ENCODE peak calls at places on chromosomes 7 and 10, in eight cellular contexts. X is endothelial cell of umbilical vein, C is K562, H is mammary epithelial cell, S is GM23248, Q is neural progenitor cell, K is fibroblast of lung, W is IMR-90. F is an unnamed sample.

GRCh38 chr7:125670926-125671572 is 741.4 kb upstream of the POT1 start:
- DNase-seq in H (peak), W (no peak), K (peak), S (peak), Q (peak), X (peak), C (peak), F (peak)

GRCh38 chr10:75708060-75708459 is 276.6 kb downstream of the LRMDA start:
- DNase-seq in W (no peak), Q (no peak), C (no peak), X (no peak), H (no peak), K (no peak), S (no peak), F (no peak)

GRCh38 chr10:127398140-127398966 is 150.8 kb upstream of the NPS start:
- DNase-seq in W (peak), H (peak), K (no peak), X (peak), C (no peak), S (peak), Q (peak), F (peak)

GRCh38 chr7:192035-192649 is at the start of gene FAM20C:
- DNase-seq in C (peak), H (peak), S (peak), K (peak), X (peak), Q (peak), W (peak), F (peak)

GRCh38 chr10:42952931-42953683 is 123.8 kb upstream of the RET start:
- DNase-seq in H (no peak), Q (no peak), S (no peak), W (no peak), X (no peak), K (no peak), C (no peak), F (no peak)

GRCh38 chr10:1420663-1421362 is 316.5 kb downstream of the ADARB2 start:
- DNase-seq in C (peak), H (peak), S (peak), K (peak), Q (peak), W (no peak), X (no peak), F (peak)

GRCh38 chr7:100673942-100674431 is 447 bp downstream of the GNB2 start:
- DNase-seq in C (peak), S (peak), W (no peak), X (no peak), Q (no peak), H (peak), K (peak), F (no peak)

GRCh38 chr7:7562736-7563135 is 3.9 kb upstream of the MIOS start:
- DNase-seq in S (peak), C (no peak), W (no peak), Q (no peak), X (no peak), K (peak), H (no peak), F (no peak)

GRCh38 chr10:593901-594457 is 95.5 kb downstream of the DIP2C start:
- DNase-seq in X (no peak), K (peak), C (no peak), S (no peak), H (no peak), W (peak), Q (no peak), F (no peak)

GRCh38 chr7:101232141-101232821 is 5.3 kb downstream of the CLDN15 start:
- DNase-seq in H (peak), W (no peak), K (no peak), C (peak), X (peak), S (no peak), Q (peak), F (no peak)

GRCh38 chr10:76091821-76092394 is 660.5 kb downstream of the LRMDA start:
- DNase-seq in W (no peak), Q (no peak), X (no peak), S (no peak), H (no peak), K (no peak), C (no peak), F (no peak)

GRCh38 chr7:132608523-132608922 is 32.3 kb upstream of the PLXNA4 start:
- DNase-seq in X (no peak), S (no peak), Q (no peak), C (no peak), H (no peak), K (no peak), W (no peak), F (no peak)

GRCh38 chr10:112039823-112040222 is 143.7 kb downstream of the GPAM start:
- DNase-seq in K (no peak), H (no peak), C (no peak), X (no peak), S (no peak), W (no peak), Q (no peak), F (no peak)

GRCh38 chr7:68862736-68863135 is 735.5 kb upstream of the AUTS2 start:
- DNase-seq in C (no peak), Q (no peak), W (no peak), X (no peak), H (no peak), S (no peak), K (no peak), F (no peak)

GRCh38 chr7:36132025-36132424 is 21.0 kb upstream of the EEPD1 start:
- DNase-seq in W (no peak), S (no peak), H (no peak), Q (no peak), K (no peak), C (no peak), X (no peak), F (no peak)

GRCh38 chr10:89100680-89101079 is 106.4 kb downstream of the CH25H start:
- DNase-seq in K (peak), H (no peak), X (no peak), C (no peak), W (peak), S (peak), Q (no peak), F (no peak)

GRCh38 chr7:92255308-92255707 is 9.5 kb downstream of the ANKIB1 start:
- DNase-seq in H (peak), X (no peak), S (peak), Q (no peak), C (no peak), K (peak), W (peak), F (no peak)

GRCh38 chr7:75969704-75970498 is 24.5 kb downstream of the TMEM120A start:
- DNase-seq in Q (no peak), H (no peak), S (no peak), C (no peak), X (no peak), W (no peak), K (no peak), F (no peak)

GRCh38 chr7:12031638-12032037 is 179.5 kb upstream of the TMEM106B start:
- DNase-seq in X (peak), S (peak), K (peak), Q (no peak), W (peak), C (no peak), H (peak), F (no peak)

GRCh38 chr7:127937066-127937680 is 94.1 kb downstream of the LRRC4 start:
- DNase-seq in W (no peak), K (no peak), S (no peak), C (no peak), X (no peak), Q (no peak), H (no peak), F (no peak)

GRCh38 chr7:80128918-80129317 is 5.7 kb upstream of the GNAI1 start:
- DNase-seq in C (no peak), S (no peak), K (no peak), H (no peak), X (no peak), W (no peak), Q (no peak), F (no peak)

GRCh38 chr10:86592413-86592812 is 61.9 kb upstream of the OPN4 start:
- DNase-seq in S (no peak), Q (peak), C (no peak), H (peak), K (no peak), X (no peak), W (no peak), F (no peak)

GRCh38 chr7:130595986-130596385 is 72.6 kb downstream of the COPG2 start:
- DNase-seq in H (no peak), C (no peak), K (no peak), S (peak), Q (no peak), X (no peak), W (peak), F (no peak)

GRCh38 chr7:2029211-2029905 is 203.4 kb downstream of the MAD1L1 start:
- DNase-seq in H (no peak), S (no peak), X (no peak), C (no peak), K (no peak), Q (no peak), W (no peak), F (no peak)

GRCh38 chr7:104979167-104979841 is 34.7 kb upstream of the KMT2E start:
- DNase-seq in Q (peak), H (peak), K (peak), X (no peak), S (peak), C (no peak), W (peak), F (peak)

GRCh38 chr7:31028417-31028988 is 23.6 kb upstream of the ADCYAP1R1 start:
- DNase-seq in K (no peak), W (no peak), H (no peak), X (no peak), Q (no peak), C (no peak), S (no peak), F (no peak)

GRCh38 chr10:26468691-26469090 is 30.6 kb downstream of the APBB1IP start:
- DNase-seq in Q (no peak), H (no peak), K (no peak), S (peak), C (no peak), W (no peak), X (no peak), F (no peak)

GRCh38 chr7:108094933-108095710 is 35.0 kb downstream of the LAMB4 start:
- DNase-seq in W (peak), Q (no peak), K (peak), C (no peak), H (peak), X (peak), S (peak), F (no peak)

GRCh38 chr7:158572000-158572828 is 15.4 kb downstream of the PTPRN2 start:
- DNase-seq in S (no peak), K (no peak), W (no peak), X (no peak), Q (peak), C (no peak), H (no peak), F (no peak)

GRCh38 chr10:121675344-121675743 is 77.1 kb upstream of the FGFR2 start:
- DNase-seq in C (no peak), K (no peak), Q (no peak), W (no peak), H (no peak), S (no peak), X (no peak), F (no peak)

GRCh38 chr7:29652611-29653010 is 89.0 kb downstream of the PRR15 start:
- DNase-seq in H (no peak), Q (no peak), S (no peak), W (no peak), X (no peak), K (no peak), C (no peak), F (no peak)

GRCh38 chr7:23680417-23681405 is 712 bp downstream of the FAM221A start:
- DNase-seq in W (peak), K (peak), S (peak), Q (peak), X (peak), C (no peak), H (peak), F (peak)

GRCh38 chr7:151847681-151848081 is 29.2 kb downstream of the PRKAG2 start:
- DNase-seq in S (peak), K (no peak), Q (no peak), W (no peak), H (no peak), C (no peak), X (no peak), F (no peak)

GRCh38 chr7:116171094-116171493 is 39.2 kb upstream of the TES start:
- DNase-seq in Q (no peak), H (no peak), S (no peak), W (no peak), C (no peak), X (no peak), K (no peak), F (no peak)
- H2AFZ ChIP-seq in Q (no peak), H (no peak), S (no peak), W (no peak), C (no peak), X (no peak), K (no peak), F (no peak)

DNA sequence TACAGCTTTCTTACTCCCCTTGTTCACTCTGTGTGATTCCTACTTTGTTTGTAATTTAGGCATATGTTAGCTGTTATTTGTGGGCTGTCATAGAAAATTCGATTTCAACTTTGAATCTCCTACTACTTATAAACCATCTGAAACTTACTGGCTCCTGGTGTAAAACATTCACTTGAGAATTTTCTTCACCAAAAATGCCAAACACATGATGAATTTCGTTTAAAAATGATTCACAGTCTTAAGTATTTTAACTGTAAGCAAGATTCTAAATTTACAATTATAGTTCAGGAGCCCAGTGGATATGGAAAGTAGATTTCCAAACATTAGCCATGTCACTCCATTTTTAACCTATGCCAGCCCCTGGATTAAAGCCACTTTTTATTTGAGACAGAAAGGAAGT is 3.1 kb downstream of the CPED1 start:
- DNase-seq in K (peak), H (no peak), Q (no peak), X (no peak), W (peak), S (peak), C (no peak), F (no peak)
- H2AFZ ChIP-seq in K (no peak), H (no peak), Q (no peak), X (no peak), W (no peak), S (peak), C (no peak), F (no peak)

GRCh38 chr10:119451305-119451896 is 91.1 kb downstream of the RGS10 start:
- DNase-seq in H (no peak), C (no peak), Q (no peak), K (no peak), S (no peak), W (no peak), X (no peak), F (no peak)

GRCh38 chr10:119454990-119455389 is 87.5 kb downstream of the RGS10 start:
- DNase-seq in C (no peak), S (no peak), Q (no peak), X (no peak), W (no peak), H (no peak), K (no peak), F (no peak)

GRCh38 chr10:119454231-119454804 is 88.2 kb downstream of the RGS10 start:
- DNase-seq in X (no peak), S (no peak), H (no peak), Q (no peak), K (no peak), C (no peak), W (no peak), F (no peak)

GRCh38 chr10:119452396-119452795 is 90.1 kb downstream of the RGS10 start:
- DNase-seq in C (no peak), K (no peak), S (no peak), Q (no peak), H (no peak), W (no peak), X (no peak), F (no peak)

DNA sequence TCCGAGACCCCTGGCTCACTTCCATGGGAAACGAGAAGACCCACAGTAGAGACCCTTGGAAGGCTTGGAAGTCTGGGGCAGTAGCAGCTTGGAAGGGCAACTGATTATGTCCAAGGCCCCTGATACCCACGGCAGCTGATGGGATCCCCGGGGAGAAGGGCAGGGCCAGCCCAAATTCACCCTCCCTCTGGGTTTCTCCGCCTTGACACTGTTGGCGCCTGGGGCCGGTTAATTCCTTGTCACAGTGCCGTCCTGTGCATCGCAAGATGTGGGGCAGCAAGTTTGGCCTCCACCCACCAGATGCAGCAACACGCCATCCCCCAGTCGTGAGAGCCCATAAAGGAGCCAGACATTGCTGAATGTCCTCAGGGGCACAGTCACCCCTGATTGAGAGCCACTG is 89.2 kb downstream of the RGS10 start:
- DNase-seq in K (no peak), W (no peak), H (no peak), C (no peak), Q (no peak), X (no peak), S (no peak), F (no peak)
- H2AFZ ChIP-seq in K (no peak), W (no peak), H (no peak), C (no peak), Q (no peak), X (no peak), S (no peak), F (no peak)

DNA sequence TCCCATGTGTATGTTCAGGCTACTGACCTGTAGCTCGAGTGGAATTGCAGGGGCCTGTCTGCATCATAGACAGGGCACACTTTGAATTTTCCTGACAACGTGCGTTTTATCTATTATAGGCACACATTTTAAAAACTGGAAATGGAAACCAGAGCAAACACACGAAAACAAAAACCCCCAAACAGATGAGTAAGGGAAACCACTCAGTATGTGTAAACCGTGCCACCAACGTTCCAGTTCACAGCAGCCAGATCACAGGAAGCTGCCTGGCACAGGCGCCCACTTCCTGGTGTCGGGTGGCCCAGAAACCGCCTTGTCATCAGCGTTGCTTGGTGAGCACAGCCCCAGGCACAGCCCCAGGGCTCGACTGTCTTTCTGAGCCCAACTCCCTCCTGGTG is 34.5 kb upstream of the DNAJB6 start:
- DNase-seq in H (peak), W (peak), K (no peak), Q (no peak), X (no peak), C (peak), S (peak), F (no peak)
- H2AFZ ChIP-seq in H (no peak), W (peak), K (no peak), Q (no peak), X (peak), C (peak), S (peak), F (no peak)

GRCh38 chr7:33887576-33887975 is 17.8 kb upstream of the BMPER start:
- DNase-seq in C (no peak), Q (no peak), W (no peak), S (no peak), X (no peak), K (no peak), H (no peak), F (no peak)
- H2AFZ ChIP-seq in C (no peak), Q (no peak), W (no peak), S (no peak), X (no peak), K (no peak), H (no peak), F (no peak)

DNA sequence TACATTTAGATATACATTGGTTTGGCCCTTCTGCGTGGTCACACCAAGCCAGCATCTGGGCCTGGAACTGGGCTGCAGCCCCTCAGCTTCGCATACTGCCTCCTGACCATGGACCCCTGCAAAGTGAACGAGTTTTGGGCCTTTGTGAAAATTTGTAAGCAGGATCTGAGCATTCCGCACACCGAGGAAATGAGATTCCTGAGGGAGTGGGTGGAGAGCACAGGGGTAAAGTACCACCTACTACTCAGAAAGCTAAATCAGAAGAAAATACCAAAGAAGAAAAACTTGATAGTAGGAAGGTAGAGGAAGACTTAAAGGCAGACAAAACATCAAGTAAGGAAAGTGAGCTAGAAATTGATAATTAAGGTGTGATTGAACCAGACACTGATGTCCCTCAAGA is 22.5 kb upstream of the NT5C2 start:
- DNase-seq in X (no peak), H (no peak), K (no peak), S (no peak), W (no peak), Q (no peak), C (no peak), F (no peak)
- H2AFZ ChIP-seq in X (no peak), H (no peak), K (no peak), S (peak), W (no peak), Q (no peak), C (no peak), F (no peak)

DNA sequence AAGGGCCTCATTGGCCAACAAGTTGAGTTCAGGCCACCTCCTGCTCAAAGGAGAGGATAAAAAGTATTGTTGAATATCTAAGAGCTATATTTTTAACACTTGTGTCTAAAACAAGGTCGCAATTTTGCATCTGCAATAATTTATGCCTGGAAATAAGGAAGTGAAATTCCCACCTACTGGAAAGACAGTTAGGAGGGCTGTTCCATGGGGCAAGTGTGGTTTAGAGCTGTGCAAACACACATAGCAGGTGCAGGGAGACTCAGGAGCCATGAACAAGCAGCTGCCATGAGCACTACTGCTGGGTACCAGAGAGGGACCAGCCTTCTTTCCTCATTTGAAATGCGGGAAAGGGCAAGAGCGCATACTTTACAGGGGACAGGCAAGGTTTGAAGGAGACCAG is 35.5 kb upstream of the IKZF1 start:
- DNase-seq in K (no peak), C (no peak), W (no peak), X (no peak), S (no peak), H (no peak), Q (no peak), F (no peak)
- H2AFZ ChIP-seq in K (no peak), C (no peak), W (no peak), X (no peak), S (no peak), H (no peak), Q (no peak), F (no peak)

F was measured in neuronal stem cell.